ENCODE peak calls at places on chromosomes 12 and 14, in nine cellular contexts. One of them, this sample, is unnamed.

GRCh38 chr14:101494826-101495225 is 66.5 kb upstream of the DIO3 start:
- DNase-seq in left ventricle myocardium inferior: no peak
- DNase-seq in right atrium auricular region: peak
- DNase-seq in astrocyte of the spinal cord: no peak
- DNase-seq in lung: no peak
- DNase-seq in AG10803: no peak
- DNase-seq in MM.1S: no peak
- DNase-seq in tibial artery: peak
- DNase-seq in neuronal stem cell: no peak
- DNase-seq in this sample: no peak

GRCh38 chr12:124758266-124759200 is 105.1 kb downstream of the SCARB1 start:
- DNase-seq in neuronal stem cell: no peak
- DNase-seq in lung: no peak
- DNase-seq in right atrium auricular region: no peak
- DNase-seq in AG10803: no peak
- DNase-seq in MM.1S: no peak
- DNase-seq in left ventricle myocardium inferior: no peak
- DNase-seq in astrocyte of the spinal cord: no peak
- DNase-seq in tibial artery: peak
- DNase-seq in this sample: no peak

GRCh38 chr14:61671086-61671485 is 24.2 kb upstream of the HIF1A start:
- DNase-seq in neuronal stem cell: no peak
- DNase-seq in astrocyte of the spinal cord: no peak
- DNase-seq in left ventricle myocardium inferior: no peak
- DNase-seq in lung: no peak
- DNase-seq in tibial artery: no peak
- DNase-seq in AG10803: no peak
- DNase-seq in MM.1S: peak
- DNase-seq in right atrium auricular region: no peak
- DNase-seq in this sample: no peak

GRCh38 chr12:120720234-120720968 is 5.2 kb upstream of the ACADS start:
- DNase-seq in tibial artery: no peak
- DNase-seq in lung: no peak
- DNase-seq in right atrium auricular region: no peak
- DNase-seq in MM.1S: no peak
- DNase-seq in astrocyte of the spinal cord: peak
- DNase-seq in AG10803: peak
- DNase-seq in neuronal stem cell: no peak
- DNase-seq in left ventricle myocardium inferior: no peak
- DNase-seq in this sample: no peak

GRCh38 chr12:43069768-43070221 is 480.2 kb upstream of the PRICKLE1 start:
- DNase-seq in astrocyte of the spinal cord: peak
- DNase-seq in AG10803: no peak
- DNase-seq in MM.1S: no peak
- DNase-seq in neuronal stem cell: no peak
- DNase-seq in left ventricle myocardium inferior: peak
- DNase-seq in right atrium auricular region: peak
- DNase-seq in tibial artery: no peak
- DNase-seq in lung: no peak
- DNase-seq in this sample: no peak

GRCh38 chr12:57215668-57216013 is 953 bp upstream of the NXPH4 start:
- DNase-seq in MM.1S: no peak
- DNase-seq in left ventricle myocardium inferior: no peak
- DNase-seq in lung: no peak
- DNase-seq in AG10803: peak
- DNase-seq in right atrium auricular region: no peak
- DNase-seq in neuronal stem cell: no peak
- DNase-seq in tibial artery: no peak
- DNase-seq in astrocyte of the spinal cord: no peak
- DNase-seq in this sample: no peak

GRCh38 chr14:94048676-94049624 is 22.8 kb downstream of the OTUB2 start:
- DNase-seq in AG10803: no peak
- DNase-seq in MM.1S: no peak
- DNase-seq in tibial artery: peak
- DNase-seq in neuronal stem cell: no peak
- DNase-seq in left ventricle myocardium inferior: no peak
- DNase-seq in astrocyte of the spinal cord: no peak
- DNase-seq in right atrium auricular region: peak
- DNase-seq in lung: no peak
- DNase-seq in this sample: no peak

GRCh38 chr12:124734224-124734788 is 129.4 kb downstream of the SCARB1 start:
- DNase-seq in right atrium auricular region: no peak
- DNase-seq in left ventricle myocardium inferior: peak
- DNase-seq in neuronal stem cell: peak
- DNase-seq in astrocyte of the spinal cord: no peak
- DNase-seq in AG10803: no peak
- DNase-seq in lung: peak
- DNase-seq in tibial artery: peak
- DNase-seq in MM.1S: no peak
- DNase-seq in this sample: no peak

GRCh38 chr12:118188690-118189371 is 52.9 kb downstream of the PEBP1 start:
- DNase-seq in left ventricle myocardium inferior: peak
- DNase-seq in lung: no peak
- DNase-seq in MM.1S: no peak
- DNase-seq in AG10803: peak
- DNase-seq in astrocyte of the spinal cord: peak
- DNase-seq in neuronal stem cell: no peak
- DNase-seq in tibial artery: no peak
- DNase-seq in right atrium auricular region: peak
- DNase-seq in this sample: no peak

GRCh38 chr12:128353271-128353670 is 86.3 kb downstream of the TMEM132C start:
- DNase-seq in neuronal stem cell: no peak
- DNase-seq in tibial artery: no peak
- DNase-seq in lung: no peak
- DNase-seq in astrocyte of the spinal cord: no peak
- DNase-seq in AG10803: no peak
- DNase-seq in right atrium auricular region: no peak
- DNase-seq in MM.1S: no peak
- DNase-seq in left ventricle myocardium inferior: no peak
- DNase-seq in this sample: no peak

GRCh38 chr14:53979141-53979673 is 22.6 kb upstream of the BMP4 start:
- DNase-seq in AG10803: peak
- DNase-seq in neuronal stem cell: peak
- DNase-seq in tibial artery: no peak
- DNase-seq in left ventricle myocardium inferior: no peak
- DNase-seq in MM.1S: no peak
- DNase-seq in lung: no peak
- DNase-seq in right atrium auricular region: no peak
- DNase-seq in astrocyte of the spinal cord: peak
- DNase-seq in this sample: no peak

GRCh38 chr14:51674294-51675002 is 22.7 kb downstream of the FRMD6 start:
- DNase-seq in lung: no peak
- DNase-seq in MM.1S: no peak
- DNase-seq in astrocyte of the spinal cord: peak
- DNase-seq in right atrium auricular region: no peak
- DNase-seq in AG10803: peak
- DNase-seq in tibial artery: no peak
- DNase-seq in neuronal stem cell: no peak
- DNase-seq in left ventricle myocardium inferior: no peak
- DNase-seq in this sample: no peak

GRCh38 chr14:81234268-81234667 is 13.5 kb upstream of the GTF2A1 start:
- DNase-seq in right atrium auricular region: no peak
- DNase-seq in neuronal stem cell: no peak
- DNase-seq in left ventricle myocardium inferior: no peak
- DNase-seq in tibial artery: no peak
- DNase-seq in AG10803: no peak
- DNase-seq in MM.1S: no peak
- DNase-seq in lung: no peak
- DNase-seq in astrocyte of the spinal cord: no peak
- DNase-seq in this sample: no peak

GRCh38 chr12:1760566-1761382 is 59.6 kb upstream of the LRTM2 start:
- DNase-seq in astrocyte of the spinal cord: peak
- DNase-seq in tibial artery: no peak
- DNase-seq in left ventricle myocardium inferior: no peak
- DNase-seq in lung: no peak
- DNase-seq in neuronal stem cell: no peak
- DNase-seq in AG10803: peak
- DNase-seq in MM.1S: no peak
- DNase-seq in right atrium auricular region: no peak
- DNase-seq in this sample: no peak

DNA sequence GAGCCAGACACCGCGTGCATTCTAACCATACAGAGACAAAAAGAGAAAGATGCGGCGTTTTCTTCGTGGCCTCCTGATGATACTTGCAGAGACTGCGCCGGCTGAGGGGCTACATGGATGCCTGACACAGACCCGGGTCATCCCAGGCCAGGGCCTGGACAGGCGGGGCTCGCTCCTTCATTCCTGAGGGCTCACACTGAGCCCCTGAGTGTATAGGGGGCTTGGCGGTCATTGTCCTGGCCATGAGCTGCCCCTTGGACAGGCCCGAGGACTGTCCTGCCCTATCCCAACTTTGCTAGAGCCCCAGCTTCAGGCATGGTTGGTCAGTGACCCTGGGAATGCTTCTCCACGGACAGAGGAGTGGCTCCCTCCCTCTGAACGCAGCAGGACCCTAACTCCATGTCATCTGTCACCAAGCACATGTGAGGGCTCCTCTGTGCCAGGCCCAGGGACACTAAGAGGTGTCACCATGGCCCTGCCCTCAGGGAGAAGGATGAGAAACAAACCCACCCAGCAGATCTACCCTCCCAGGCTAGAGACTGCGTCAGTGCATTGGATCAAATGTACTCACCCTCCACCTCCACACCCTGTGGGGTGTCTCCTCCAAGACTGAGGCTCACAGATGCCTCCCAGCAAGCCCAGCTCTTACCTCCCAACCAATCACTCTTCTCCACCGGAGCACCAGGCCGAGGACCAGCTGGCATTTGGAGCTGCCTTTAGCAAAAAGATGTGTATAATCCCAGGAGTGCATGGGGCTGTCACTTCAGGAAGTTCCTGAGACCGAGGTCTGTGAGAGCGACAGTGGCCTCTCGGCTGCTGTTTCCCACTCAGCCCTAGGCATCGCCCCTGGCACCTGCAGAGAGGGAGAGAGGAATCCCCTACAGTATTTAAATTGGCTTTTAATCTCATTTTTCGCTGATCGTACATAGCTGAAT is 102.7 kb downstream of the DICER1 start:
- DNase-seq in AG10803: no peak
- DNase-seq in lung: no peak
- DNase-seq in left ventricle myocardium inferior: no peak
- DNase-seq in right atrium auricular region: no peak
- DNase-seq in MM.1S: no peak
- DNase-seq in astrocyte of the spinal cord: no peak
- DNase-seq in neuronal stem cell: no peak
- DNase-seq in tibial artery: peak
- DNase-seq in this sample: no peak
- H3K4me3 ChIP-seq in AG10803: no peak
- H3K4me3 ChIP-seq in lung: no peak
- H3K4me3 ChIP-seq in left ventricle myocardium inferior: no peak
- H3K4me3 ChIP-seq in right atrium auricular region: no peak
- H3K4me3 ChIP-seq in MM.1S: no peak
- H3K4me3 ChIP-seq in astrocyte of the spinal cord: no peak
- H3K4me3 ChIP-seq in neuronal stem cell: no peak
- H3K4me3 ChIP-seq in tibial artery: no peak
- H3K4me3 ChIP-seq in this sample: no peak

GRCh38 chr14:89899917-89900680 is 54.4 kb downstream of the EFCAB11 start:
- DNase-seq in neuronal stem cell: no peak
- DNase-seq in left ventricle myocardium inferior: no peak
- DNase-seq in MM.1S: peak
- DNase-seq in AG10803: peak
- DNase-seq in right atrium auricular region: no peak
- DNase-seq in lung: no peak
- DNase-seq in tibial artery: no peak
- DNase-seq in astrocyte of the spinal cord: peak
- DNase-seq in this sample: no peak
- H3K4me3 ChIP-seq in neuronal stem cell: no peak
- H3K4me3 ChIP-seq in left ventricle myocardium inferior: no peak
- H3K4me3 ChIP-seq in MM.1S: no peak
- H3K4me3 ChIP-seq in AG10803: no peak
- H3K4me3 ChIP-seq in right atrium auricular region: no peak
- H3K4me3 ChIP-seq in lung: no peak
- H3K4me3 ChIP-seq in tibial artery: no peak
- H3K4me3 ChIP-seq in astrocyte of the spinal cord: no peak
- H3K4me3 ChIP-seq in this sample: no peak

GRCh38 chr14:89367449-89368120 is 49.4 kb downstream of the FOXN3 start:
- DNase-seq in MM.1S: no peak
- DNase-seq in lung: no peak
- DNase-seq in right atrium auricular region: peak
- DNase-seq in left ventricle myocardium inferior: no peak
- DNase-seq in tibial artery: no peak
- DNase-seq in neuronal stem cell: no peak
- DNase-seq in astrocyte of the spinal cord: no peak
- DNase-seq in AG10803: no peak
- DNase-seq in this sample: no peak
- H3K4me3 ChIP-seq in MM.1S: no peak
- H3K4me3 ChIP-seq in lung: no peak
- H3K4me3 ChIP-seq in right atrium auricular region: no peak
- H3K4me3 ChIP-seq in left ventricle myocardium inferior: peak
- H3K4me3 ChIP-seq in tibial artery: peak
- H3K4me3 ChIP-seq in neuronal stem cell: no peak
- H3K4me3 ChIP-seq in astrocyte of the spinal cord: no peak
- H3K4me3 ChIP-seq in AG10803: no peak
- H3K4me3 ChIP-seq in this sample: no peak

DNA sequence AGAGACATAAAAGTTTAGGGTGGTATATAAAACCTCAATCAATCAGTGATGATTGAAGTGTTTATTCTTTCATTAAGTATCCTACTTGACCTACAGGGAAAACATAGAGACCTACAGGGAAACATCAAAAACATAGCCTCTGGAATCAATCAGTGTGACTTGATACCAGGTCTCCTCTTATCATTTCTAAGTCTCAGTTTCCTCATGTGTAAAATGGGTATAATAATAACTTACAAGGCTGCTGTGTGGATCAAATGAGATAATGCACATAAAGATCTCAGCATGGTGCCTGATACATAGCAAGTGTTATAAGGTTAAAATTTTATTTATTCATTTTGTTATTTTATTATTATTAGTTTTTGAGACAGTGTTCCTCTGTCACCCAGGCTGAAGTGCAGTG is 22.2 kb upstream of the GNPTAB start:
- DNase-seq in lung: no peak
- DNase-seq in MM.1S: no peak
- DNase-seq in AG10803: no peak
- DNase-seq in left ventricle myocardium inferior: no peak
- DNase-seq in astrocyte of the spinal cord: no peak
- DNase-seq in neuronal stem cell: no peak
- DNase-seq in right atrium auricular region: no peak
- DNase-seq in tibial artery: no peak
- DNase-seq in this sample: no peak
- H3K4me3 ChIP-seq in lung: no peak
- H3K4me3 ChIP-seq in MM.1S: no peak
- H3K4me3 ChIP-seq in AG10803: no peak
- H3K4me3 ChIP-seq in left ventricle myocardium inferior: no peak
- H3K4me3 ChIP-seq in astrocyte of the spinal cord: no peak
- H3K4me3 ChIP-seq in neuronal stem cell: no peak
- H3K4me3 ChIP-seq in right atrium auricular region: no peak
- H3K4me3 ChIP-seq in tibial artery: no peak
- H3K4me3 ChIP-seq in this sample: no peak

DNA sequence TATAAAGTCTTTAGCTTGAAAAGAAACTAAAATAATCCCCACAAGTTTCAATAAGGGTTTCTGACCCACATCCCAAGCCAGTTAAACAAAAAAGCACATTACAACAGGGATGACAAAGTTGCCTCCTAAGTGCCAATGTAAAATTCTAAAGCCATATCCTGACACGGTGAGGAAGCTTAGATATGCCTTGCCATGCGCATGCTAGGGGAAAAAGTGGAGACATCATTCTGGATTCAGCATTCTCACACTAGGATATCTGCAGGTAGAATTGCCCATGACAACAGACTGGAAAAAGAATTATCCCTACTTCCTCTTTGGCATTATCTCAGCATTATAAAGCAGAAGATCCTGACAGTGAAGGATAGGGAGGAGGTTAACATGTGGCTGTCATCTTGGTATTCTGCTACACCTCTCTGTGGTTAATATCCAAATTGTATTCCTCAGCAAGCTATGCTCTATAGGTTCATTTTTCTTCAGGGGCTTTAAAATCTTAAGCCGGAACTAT is 4.9 kb downstream of the DUSP6 start:
- DNase-seq in right atrium auricular region: no peak
- DNase-seq in neuronal stem cell: no peak
- DNase-seq in AG10803: no peak
- DNase-seq in tibial artery: no peak
- DNase-seq in left ventricle myocardium inferior: no peak
- DNase-seq in lung: no peak
- DNase-seq in astrocyte of the spinal cord: no peak
- DNase-seq in MM.1S: no peak
- DNase-seq in this sample: no peak
- H3K4me3 ChIP-seq in right atrium auricular region: no peak
- H3K4me3 ChIP-seq in neuronal stem cell: peak
- H3K4me3 ChIP-seq in AG10803: no peak
- H3K4me3 ChIP-seq in tibial artery: no peak
- H3K4me3 ChIP-seq in left ventricle myocardium inferior: peak
- H3K4me3 ChIP-seq in lung: no peak
- H3K4me3 ChIP-seq in astrocyte of the spinal cord: no peak
- H3K4me3 ChIP-seq in MM.1S: peak
- H3K4me3 ChIP-seq in this sample: no peak